ENCODE peak calls at places on chromosome 9, in four cellular contexts. W is CD8-positive, alpha-beta memory T cell; U is OCI-LY7; Z is right cardiac atrium. E is an unnamed sample.
A peak's percentile ranks its signal among the peaks of the same experiment; 100 is the strongest.

GRCh38 chr9:69946800-69947437 is 96.7 kb upstream of the MAMDC2 start:
- DNase-seq in W (no peak), Z (no peak), U (no peak), E (no peak)

GRCh38 chr9:97487880-97488279 is 13.6 kb upstream of the TMOD1 start:
- DNase-seq in Z (no peak), U (no peak), W (no peak), E (no peak)

GRCh38 chr9:82299870-82300269 is 311.3 kb downstream of the SPATA31D1 start:
- DNase-seq in W (no peak), U (no peak), Z (no peak), E (no peak)

GRCh38 chr9:106921341-106921899 is 58.5 kb downstream of the ZNF462 start:
- DNase-seq in U (no peak), Z (peak; percentile 41), W (no peak), E (no peak)

GRCh38 chr9:127751269-127752054 is 16.4 kb upstream of the TOR2A start:
- DNase-seq in W (no peak), U (no peak), Z (no peak), E (no peak)

GRCh38 chr9:131483319-131484050 is 19.2 kb upstream of the POMT1 start:
- DNase-seq in W (no peak), Z (peak; percentile 55), U (no peak), E (no peak)

GRCh38 chr9:109817846-109818472 is 38.0 kb downstream of the PALM2AKAP2 start:
- DNase-seq in W (no peak), U (peak; percentile 76), Z (peak; percentile 29), E (no peak)

GRCh38 chr9:21991039-21991959 is 2.9 kb downstream of the CDKN2A start:
- DNase-seq in W (no peak), Z (no peak), U (peak; percentile 17), E (no peak)

GRCh38 chr9:115164511-115164974 is 46.6 kb upstream of the TNC start:
- DNase-seq in Z (peak; percentile 27), U (no peak), W (no peak), E (no peak)

GRCh38 chr9:37994639-37995347 is 74.2 kb downstream of the SHB start:
- DNase-seq in U (no peak), Z (peak; percentile 83), W (no peak), E (no peak)

GRCh38 chr9:31137850-31138160 is 1246.6 kb upstream of the ACO1 start:
- DNase-seq in Z (no peak), W (no peak), U (no peak), E (no peak)

GRCh38 chr9:33162721-33163311 is 4.3 kb downstream of the B4GALT1 start:
- DNase-seq in W (no peak), U (no peak), Z (peak; percentile 55), E (no peak)

GRCh38 chr9:73805111-73805510 is 653.4 kb downstream of the ANXA1 start:
- DNase-seq in U (no peak), Z (no peak), W (no peak), E (no peak)

GRCh38 chr9:20770947-20771346 is 86.9 kb downstream of the FOCAD start:
- DNase-seq in W (no peak), Z (no peak), U (no peak), E (no peak)

GRCh38 chr9:77085416-77085815 is 66.0 kb downstream of the FOXB2 start:
- DNase-seq in Z (no peak), U (no peak), W (no peak), E (no peak)

GRCh38 chr9:86020731-86021130 is 78.6 kb downstream of the GOLM1 start:
- DNase-seq in Z (no peak), W (no peak), U (no peak), E (no peak)

GRCh38 chr9:92046676-92047075 is 68.5 kb downstream of the SPTLC1 start:
- DNase-seq in Z (no peak), U (no peak), W (no peak), E (no peak)

GRCh38 chr9:6986416-6986815 is 228.6 kb downstream of the KDM4C start:
- DNase-seq in W (no peak), Z (no peak), U (no peak), E (no peak)

GRCh38 chr9:115494958-115495690 is 377.2 kb upstream of the TNC start:
- DNase-seq in W (no peak), Z (no peak), U (no peak), E (no peak)

GRCh38 chr9:134253596-134254205 is 72.6 kb upstream of the RXRA start:
- DNase-seq in W (no peak), Z (no peak), U (no peak), E (no peak)

GRCh38 chr9:93129286-93129685 is 4.8 kb downstream of the NINJ1 start:
- DNase-seq in W (no peak), Z (no peak), U (no peak), E (no peak)
- H3K4me1 ChIP-seq in W (peaks cover 76% of the 10 kb centered on the region), Z (peaks cover 21% of the 10 kb centered on the region), U (peaks cover 19% of the 10 kb centered on the region), E (peaks cover 74% of the 10 kb centered on the region)

GRCh38 chr9:122923947-122924346 is 7.4 kb downstream of the ZBTB26 start:
- DNase-seq in U (peak; percentile 62), Z (no peak), W (no peak), E (no peak)
- H3K4me3 ChIP-seq in U (peak overlapping the region; percentile 28), Z (no peak overlapping the region), W (no peak overlapping the region), E (no peak overlapping the region)

GRCh38 chr9:14320272-14321245 is 6.6 kb upstream of the NFIB start:
- DNase-seq in U (peak; percentile 65), Z (peak; percentile 26), W (no peak), E (no peak)

GRCh38 chr9:14323083-14323968 is 9.4 kb upstream of the NFIB start:
- DNase-seq in U (no peak), W (no peak), Z (no peak), E (no peak)

GRCh38 chr9:14321517-14322125 is 7.7 kb upstream of the NFIB start:
- DNase-seq in Z (no peak), W (no peak), U (peak; percentile 44), E (no peak)

GRCh38 chr9:14323969-14324366 is 10.0 kb upstream of the NFIB start:
- DNase-seq in Z (no peak), U (no peak), W (no peak), E (no peak)

DNA sequence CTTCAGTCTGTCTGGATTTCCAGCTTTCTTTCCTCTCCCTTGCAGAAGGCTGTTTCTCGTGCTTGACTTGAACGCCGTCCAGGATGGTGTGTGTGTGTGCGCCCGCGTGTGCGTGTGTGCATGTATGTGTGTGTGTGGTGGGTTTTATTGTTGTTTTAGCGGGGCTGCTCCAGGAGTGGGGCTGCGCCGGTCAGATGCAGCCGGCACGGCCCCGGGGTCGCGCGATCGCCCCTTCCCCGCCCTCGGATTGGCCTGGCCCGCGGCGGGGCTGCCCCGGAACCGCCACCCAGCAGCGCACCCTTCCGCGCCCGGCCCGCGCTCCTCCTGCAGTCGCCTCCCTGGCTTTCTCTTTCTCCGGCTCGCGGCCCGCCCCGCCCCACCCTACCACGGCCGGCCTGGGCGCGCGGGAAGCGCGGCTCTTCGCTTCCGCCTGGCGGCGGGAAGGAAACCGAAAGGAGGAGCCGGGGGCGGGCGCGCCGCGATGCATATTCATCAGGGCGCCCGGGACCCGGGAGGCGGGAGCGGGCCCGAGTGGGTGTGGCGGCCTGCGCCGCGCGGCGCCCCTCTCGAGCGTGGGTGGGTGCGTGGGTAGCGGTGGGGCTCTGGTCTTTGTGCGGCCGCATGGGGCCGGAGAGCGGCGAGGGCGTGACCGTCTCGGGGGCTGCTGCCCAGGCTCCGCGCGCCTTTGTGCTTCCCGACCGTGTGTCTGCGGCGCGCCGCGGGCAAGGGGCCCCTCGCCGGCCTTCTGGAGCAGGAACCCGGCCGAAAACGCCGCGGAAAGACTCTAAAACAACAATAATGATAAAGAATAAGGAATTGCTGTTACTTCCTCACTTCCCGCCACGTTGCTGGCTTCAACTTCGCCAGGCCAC is 8.5 kb upstream of the NFIB start:
- DNase-seq in W (peak; percentile 67), U (peak; percentile 94), Z (peak; percentile 95), E (peak; percentile 36)
- H3K4me1 ChIP-seq in W (peaks cover 7% of the 10 kb centered on the region), U (peaks cover 55% of the 10 kb centered on the region), Z (no peaks in the 10 kb centered on the region), E (peaks cover 4% of the 10 kb centered on the region)

DNA sequence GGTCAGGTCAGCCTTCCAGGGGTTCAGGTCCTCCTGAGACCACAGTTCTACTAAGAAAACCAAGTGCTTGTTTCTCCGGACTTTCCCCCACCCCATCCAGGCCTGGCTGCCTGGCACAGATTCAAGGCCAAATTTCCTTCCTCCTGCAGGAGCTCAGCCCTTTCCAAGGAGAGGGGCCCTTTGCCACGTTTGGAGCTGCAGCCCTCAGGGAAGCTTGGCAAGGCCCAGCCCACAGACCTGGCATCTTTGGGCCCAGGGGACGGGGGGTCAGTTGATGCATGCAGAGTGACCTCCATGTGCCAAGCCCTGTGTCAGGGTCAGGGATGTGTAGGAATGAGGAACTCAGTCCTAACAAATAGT is 68.4 kb upstream of the GGTA1 start:
- DNase-seq in W (no peak), U (no peak), Z (peak; percentile 49), E (no peak)
- H3K4me3 ChIP-seq in W (no peak overlapping the region), U (no peak overlapping the region), Z (peak overlapping the region; percentile 44), E (no peak overlapping the region)

DNA sequence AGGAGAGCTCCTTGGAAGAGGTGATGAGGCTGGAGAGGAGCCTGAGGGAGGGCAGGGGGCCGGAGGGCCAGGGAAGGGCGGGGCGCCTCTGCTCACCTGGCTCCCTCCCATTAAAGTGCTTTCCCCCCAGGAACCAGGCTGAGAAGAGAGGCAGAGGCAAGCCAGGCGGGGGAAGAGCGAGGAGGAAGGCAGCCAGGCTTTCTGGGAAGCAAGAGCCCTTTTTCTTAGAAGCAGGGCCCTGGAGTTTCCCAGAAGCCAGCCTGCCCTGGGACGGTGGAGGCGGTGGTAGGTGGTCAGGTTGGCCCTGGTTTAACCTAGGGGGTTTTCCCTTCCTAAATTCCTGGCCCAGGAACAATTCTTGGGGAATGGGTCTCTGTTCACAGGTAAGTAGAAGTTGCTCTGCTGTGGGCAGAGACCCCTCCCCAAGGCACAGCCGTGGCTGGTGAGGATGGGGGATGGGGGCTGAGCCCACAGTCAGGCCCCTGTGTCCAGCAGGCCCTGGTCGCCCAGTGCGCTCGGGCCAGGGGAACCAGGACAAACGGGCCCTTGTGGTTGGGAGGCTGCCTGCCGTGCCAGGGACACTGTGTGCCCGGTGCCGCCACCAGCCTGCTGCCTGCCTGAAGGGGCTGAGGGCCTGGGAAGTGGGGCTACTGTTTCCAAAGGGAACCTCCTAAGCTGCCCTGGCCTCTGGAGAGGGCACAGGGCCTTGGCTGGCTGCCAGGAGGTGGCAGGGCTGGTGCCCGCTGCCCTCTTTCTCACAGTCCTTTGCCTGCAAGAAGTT is 16.6 kb upstream of the RALGDS start:
- DNase-seq in W (no peak), U (no peak), Z (peak; percentile 46), E (no peak)
- H3K4me1 ChIP-seq in W (peaks cover 77% of the 10 kb centered on the region), U (peaks cover 16% of the 10 kb centered on the region), Z (peaks cover 27% of the 10 kb centered on the region), E (peaks cover 85% of the 10 kb centered on the region)

E was measured in CD4-positive, CD25-positive, alpha-beta regulatory T cell.